ENCODE peak calls at places on chromosomes 13 and 19, in nine cellular contexts. Y, K, W, A, C, O, L, H and F are unnamed samples.

GRCh38 chr13:20102776-20103175 is 58.1 kb downstream of the GJA3 start:
- DNase-seq in K (no peak), Y (no peak), W (peak; percentile 45), A (no peak), H (no peak), L (no peak), C (no peak), O (no peak), F (no peak)

GRCh38 chr19:7595466-7596133 is at the start of gene CAMSAP3:
- DNase-seq in A (no peak), O (no peak), Y (no peak), W (peak; percentile 39), L (no peak), H (no peak), K (peak; percentile 67), C (no peak), F (peak; percentile 91)

GRCh38 chr19:7476941-7477494 is 11.8 kb downstream of the PEX11G start:
- DNase-seq in Y (no peak), O (no peak), H (no peak), W (no peak), A (no peak), C (no peak), L (no peak), K (no peak), F (no peak)

GRCh38 chr19:5880604-5881078 is 10.3 kb upstream of the FUT5 start:
- DNase-seq in C (peak; percentile 66), A (no peak), O (no peak), H (no peak), Y (peak; percentile 57), L (no peak), W (peak; percentile 51), K (no peak), F (peak; percentile 84)

GRCh38 chr19:4559569-4559968 is at the start of gene SEMA6B:
- DNase-seq in A (no peak), Y (no peak), L (no peak), H (peak; percentile 91), C (no peak), O (no peak), W (no peak), K (no peak), F (peak; percentile 2)

GRCh38 chr13:34698953-34699352 is 243.1 kb upstream of the NBEA start:
- DNase-seq in Y (no peak), H (no peak), L (no peak), A (no peak), O (no peak), W (peak; percentile 21), K (no peak), C (peak; percentile 19), F (no peak)

GRCh38 chr13:68264692-68265091 is 1034.6 kb upstream of the PCDH9 start:
- DNase-seq in K (no peak), L (no peak), H (no peak), C (no peak), A (no peak), W (no peak), Y (no peak), O (no peak), F (no peak)

GRCh38 chr13:25422153-25422552 is 50.4 kb downstream of the ATP8A2 start:
- DNase-seq in L (no peak), H (no peak), O (no peak), W (no peak), A (no peak), Y (no peak), K (no peak), C (no peak), F (no peak)

GRCh38 chr13:113877149-113877990 is 13.5 kb upstream of the GAS6 start:
- DNase-seq in Y (no peak), L (no peak), C (no peak), O (no peak), W (no peak), H (no peak), K (no peak), A (no peak), F (no peak)

GRCh38 chr19:33780746-33781145 is 15.9 kb upstream of the KCTD15 start:
- DNase-seq in O (no peak), H (no peak), Y (no peak), L (no peak), A (no peak), K (peak; percentile 21), W (peak; percentile 44), C (no peak), F (no peak)

GRCh38 chr13:82867284-82867683 is 1015.0 kb downstream of the SLITRK1 start:
- DNase-seq in Y (no peak), L (no peak), O (no peak), C (no peak), W (no peak), H (no peak), K (no peak), A (no peak), F (no peak)

GRCh38 chr19:5926641-5927438 is 12.8 kb downstream of the CAPS start:
- DNase-seq in W (peak; percentile 94), A (no peak), O (no peak), H (no peak), K (no peak), Y (no peak), L (no peak), C (peak; percentile 64), F (peak; percentile 60)

GRCh38 chr13:58051807-58052375 is 420.3 kb downstream of the PCDH17 start:
- DNase-seq in C (no peak), W (no peak), L (no peak), K (no peak), O (no peak), A (no peak), Y (no peak), H (no peak), F (no peak)

GRCh38 chr19:16897572-16898056 is 8.8 kb downstream of the F2RL3 start:
- DNase-seq in O (no peak), L (no peak), C (no peak), H (no peak), W (peak; percentile 51), A (no peak), Y (peak; percentile 9), K (no peak), F (no peak)

GRCh38 chr19:56252699-56253422 is 19.7 kb upstream of the EDDM13 start:
- DNase-seq in Y (peak; percentile 28), O (no peak), L (peak; percentile 56), K (peak; percentile 90), H (peak; percentile 70), A (peak; percentile 70), C (peak; percentile 77), W (peak; percentile 79), F (peak; percentile 84)

GRCh38 chr19:36049080-36049698 is 4.9 kb downstream of the THAP8 start:
- DNase-seq in H (no peak), A (no peak), W (no peak), Y (no peak), O (no peak), L (no peak), C (no peak), K (no peak), F (no peak)

GRCh38 chr19:6066661-6067646 is 43.3 kb downstream of the RFX2 start:
- DNase-seq in A (no peak), K (peak; percentile 71), L (peak; percentile 84), O (no peak), H (peak; percentile 99), C (peak; percentile 87), W (peak; percentile 99), Y (peak; percentile 88), F (peak; percentile 95)

GRCh38 chr19:3065675-3066357 is 3.5 kb upstream of the TLE5 start:
- DNase-seq in W (no peak), L (no peak), Y (no peak), O (peak; percentile 73), C (no peak), A (no peak), K (no peak), H (no peak), F (peak; percentile 70)

GRCh38 chr19:49637865-49638350 is 2.0 kb downstream of the RRAS start:
- DNase-seq in O (no peak), C (peak; percentile 75), K (peak; percentile 81), Y (peak; percentile 54), W (peak; percentile 88), A (no peak), H (peak; percentile 67), L (peak; percentile 64), F (peak; percentile 71)

DNA sequence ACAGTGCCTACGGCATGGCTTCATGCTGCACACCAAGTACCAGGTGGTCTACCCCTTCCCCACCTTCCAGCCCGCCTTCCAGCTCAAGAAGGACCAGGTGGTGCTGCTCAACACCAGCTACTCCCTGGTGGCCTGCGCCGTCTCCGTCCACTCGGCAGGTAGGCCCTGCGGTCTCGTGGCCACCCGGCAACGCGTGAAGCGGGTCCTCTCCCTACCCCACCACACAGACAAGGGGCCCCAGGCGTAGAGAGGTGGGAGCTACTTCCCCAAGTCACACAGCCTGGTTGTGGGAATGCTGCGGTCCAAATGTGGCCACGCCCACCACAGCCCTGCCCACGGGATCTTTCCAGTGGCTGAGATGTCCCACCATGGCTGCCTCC is 4.0 kb downstream of the DCAF15 start:
- DNase-seq in C (no peak), L (no peak), A (no peak), W (no peak), O (no peak), K (no peak), H (no peak), Y (no peak), F (peak; percentile 2)
- H3K36me3 ChIP-seq in C (peaks cover 33% of the 10 kb centered on the region), L (peaks cover 15% of the 10 kb centered on the region), A (peaks cover 11% of the 10 kb centered on the region), W (peaks cover 4% of the 10 kb centered on the region), O (no peaks in the 10 kb centered on the region), K (peaks cover 44% of the 10 kb centered on the region), H (peaks cover 17% of the 10 kb centered on the region), Y (peaks cover 6% of the 10 kb centered on the region), F (no peaks in the 10 kb centered on the region)

DNA sequence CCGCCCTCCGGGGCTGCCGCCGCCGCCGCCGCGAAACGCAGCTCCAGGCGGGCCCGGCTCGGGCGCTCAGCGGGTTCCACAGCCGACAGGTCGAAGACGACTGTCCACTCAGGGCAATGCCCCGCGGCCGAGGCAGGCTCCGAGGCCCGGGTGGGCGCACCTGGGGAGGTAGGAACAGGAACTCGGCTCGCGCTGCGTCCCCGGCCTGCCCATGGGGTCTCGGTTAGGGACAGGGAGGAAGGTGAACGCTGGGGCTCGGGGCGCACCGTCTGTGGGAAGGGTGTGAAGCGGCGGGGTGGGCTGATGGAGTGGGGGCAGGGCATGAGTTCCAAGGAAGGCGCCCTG is 26.8 kb downstream of the CERS1 start:
- DNase-seq in O (no peak), K (no peak), A (no peak), W (no peak), H (no peak), C (no peak), Y (no peak), L (no peak), F (no peak)
- TF ChIP-seq EZH2 in O (no peak), K (no peak), A (no peak), W (no peak), H (peak; percentile 87), C (no peak), Y (no peak), L (no peak), F (no peak)

DNA sequence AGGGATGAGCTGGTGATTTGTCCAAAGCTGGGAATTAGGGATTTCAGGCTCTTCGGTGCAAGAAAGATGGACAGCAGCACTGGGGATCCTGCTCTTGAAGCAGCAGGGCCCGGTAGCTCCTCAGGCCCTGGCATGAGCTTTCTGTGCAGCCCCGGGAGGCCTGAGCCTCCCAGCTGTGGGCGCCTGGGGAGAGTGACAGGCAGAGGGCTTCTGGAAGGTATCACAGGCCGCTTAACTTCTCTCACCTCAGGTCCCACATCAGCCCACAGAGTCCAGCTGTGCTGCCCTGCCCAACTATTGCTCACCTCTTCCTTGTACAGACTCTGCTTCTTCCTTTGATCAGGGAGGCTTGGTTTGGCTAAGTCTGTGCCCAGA is 14.6 kb upstream of the ZNF536 start:
- DNase-seq in W (no peak), O (no peak), L (no peak), A (no peak), C (no peak), H (no peak), Y (no peak), K (no peak), F (no peak)
- H3K9me3 ChIP-seq in W (no peaks in the 10 kb centered on the region), O (no peaks in the 10 kb centered on the region), L (no peaks in the 10 kb centered on the region), A (no peaks in the 10 kb centered on the region), C (no peaks in the 10 kb centered on the region), H (no peaks in the 10 kb centered on the region), Y (no peaks in the 10 kb centered on the region), K (no peaks in the 10 kb centered on the region), F (no peaks in the 10 kb centered on the region)

GRCh38 chr13:51760592-51760991 is 43.4 kb downstream of the DHRS12 start:
- DNase-seq in L (no peak), A (no peak), H (no peak), K (no peak), C (no peak), O (no peak), W (no peak), Y (peak; percentile 61), F (no peak)
- H3K36me3 ChIP-seq in L (peaks cover 5% of the 10 kb centered on the region), A (no peaks in the 10 kb centered on the region), H (no peaks in the 10 kb centered on the region), K (peaks cover 82% of the 10 kb centered on the region), C (peaks cover 7% of the 10 kb centered on the region), O (peaks cover 10% of the 10 kb centered on the region), W (peaks cover 63% of the 10 kb centered on the region), Y (peaks cover 12% of the 10 kb centered on the region), F (peaks cover 3% of the 10 kb centered on the region)